ENCODE peak calls at places on chromosomes 3 and 15, in nine cellular contexts. Q is stimulated activated naive CD4-positive, alpha-beta T cell; J is stimulated activated CD4-positive, alpha-beta T cell treated with anti-CD3 and anti-CD28 coated beads, Interleukin-2, amount 100 ng/mL, for 48 hours; E is AG09309; S is iris pigment epithelial cell; L is MCF 10A; B is T-helper 9 cell; N is stimulated activated naive B cell treated with anti-CD40 and anti-IgM and Interleukin-4, amounts not matched to agents 10 μg/mL and 1 μg/mL and 100 μg/mL, for 72 hours; U is nephron progenitor cell. R is an unnamed sample.

GRCh38 chr3:133674290-133674912 is 12.7 kb upstream of the TOPBP1 start:
- DNase-seq in J (no peak), S (no peak), B (no peak), L (no peak), U (peak; percentile 53), Q (no peak), N (no peak), E (no peak), R (no peak)

GRCh38 chr3:146491303-146491702 is 21.9 kb upstream of the PLSCR2 start:
- DNase-seq in N (no peak), U (no peak), B (no peak), S (peak; percentile 76), E (peak; percentile 27), L (peak; percentile 68), Q (no peak), J (no peak), R (no peak)

GRCh38 chr15:75723847-75724660 is 11.4 kb upstream of the CSPG4 start:
- DNase-seq in L (peak; percentile 75), U (peak; percentile 87), Q (no peak), N (no peak), S (peak; percentile 95), E (peak; percentile 73), J (peak; percentile 31), B (peak; percentile 22), R (no peak)

GRCh38 chr3:23112491-23112890 is 90.6 kb upstream of the UBE2E2 start:
- DNase-seq in U (no peak), N (no peak), J (no peak), L (peak; percentile 51), B (no peak), E (no peak), Q (no peak), S (no peak), R (no peak)

GRCh38 chr3:186930143-186930638 is at the start of gene ST6GAL1:
- DNase-seq in E (no peak), J (peak; percentile 61), U (peak; percentile 79), Q (peak; percentile 63), N (peak; percentile 74), B (peak; percentile 57), S (peak; percentile 67), L (peak; percentile 55), R (peak; percentile 27)

GRCh38 chr3:71511446-71511845 is 72.1 kb downstream of the FOXP1 start:
- DNase-seq in U (no peak), B (no peak), L (no peak), S (no peak), J (no peak), N (no peak), E (no peak), Q (no peak), R (no peak)

GRCh38 chr3:192986399-192986798 is 68.7 kb upstream of the MB21D2 start:
- DNase-seq in U (no peak), S (no peak), E (no peak), J (no peak), Q (no peak), B (no peak), L (no peak), N (no peak), R (no peak)

GRCh38 chr3:22777834-22778233 is 425.3 kb upstream of the UBE2E2 start:
- DNase-seq in B (no peak), E (no peak), S (no peak), N (no peak), U (no peak), J (no peak), L (no peak), Q (no peak), R (no peak)

GRCh38 chr3:115623414-115623868 is at the start of gene GAP43:
- DNase-seq in Q (no peak), E (peak; percentile 75), J (no peak), N (peak; percentile 1), L (no peak), B (no peak), U (peak; percentile 39), S (peak; percentile 93), R (no peak)